ENCODE peak calls at places on chromosome 11, in four cellular contexts. One of them, this sample, is unnamed.

GRCh38 chr11:79018371-79018849 is 422.4 kb downstream of the TENM4 start:
- DNase-seq in tibial nerve: no peak
- DNase-seq in AG09309: peak
- DNase-seq in iPS DF 6.9: no peak
- DNase-seq in this sample: no peak

GRCh38 chr11:35367491-35367890 is 51.9 kb downstream of the SLC1A2 start:
- DNase-seq in tibial nerve: no peak
- DNase-seq in AG09309: no peak
- DNase-seq in iPS DF 6.9: no peak
- DNase-seq in this sample: no peak

GRCh38 chr11:118956847-118957469 is 860 bp downstream of the UPK2 start:
- DNase-seq in tibial nerve: no peak
- DNase-seq in AG09309: no peak
- DNase-seq in iPS DF 6.9: no peak
- DNase-seq in this sample: no peak

GRCh38 chr11:86062719-86063118 is 6.2 kb downstream of the PICALM start:
- DNase-seq in tibial nerve: no peak
- DNase-seq in AG09309: no peak
- DNase-seq in iPS DF 6.9: no peak
- DNase-seq in this sample: no peak

GRCh38 chr11:132111781-132112380 is 741.5 kb downstream of the NTM start:
- DNase-seq in tibial nerve: no peak
- DNase-seq in AG09309: peak
- DNase-seq in iPS DF 6.9: no peak
- DNase-seq in this sample: no peak

GRCh38 chr11:128345316-128345715 is 242.0 kb downstream of the ETS1 start:
- DNase-seq in tibial nerve: no peak
- DNase-seq in AG09309: no peak
- DNase-seq in iPS DF 6.9: no peak
- DNase-seq in this sample: no peak

GRCh38 chr11:110081462-110082233 is 11.5 kb upstream of the ZC3H12C start:
- DNase-seq in tibial nerve: no peak
- DNase-seq in AG09309: no peak
- DNase-seq in iPS DF 6.9: no peak
- DNase-seq in this sample: no peak

GRCh38 chr11:130449996-130450419 is 1.6 kb downstream of the ADAMTS15 start:
- DNase-seq in tibial nerve: peak
- DNase-seq in AG09309: no peak
- DNase-seq in iPS DF 6.9: peak
- DNase-seq in this sample: no peak

GRCh38 chr11:129239207-129239606 is 47.1 kb upstream of the ARHGAP32 start:
- DNase-seq in tibial nerve: no peak
- DNase-seq in AG09309: no peak
- DNase-seq in iPS DF 6.9: no peak
- DNase-seq in this sample: no peak

GRCh38 chr11:131671320-131671719 is 300.9 kb downstream of the NTM start:
- DNase-seq in tibial nerve: no peak
- DNase-seq in AG09309: no peak
- DNase-seq in iPS DF 6.9: no peak
- DNase-seq in this sample: no peak

GRCh38 chr11:5280582-5281102 is 10.9 kb upstream of the HBE1 start:
- DNase-seq in tibial nerve: peak
- DNase-seq in AG09309: peak
- DNase-seq in iPS DF 6.9: no peak
- DNase-seq in this sample: peak

GRCh38 chr11:12024314-12024926 is 16.0 kb upstream of the DKK3 start:
- DNase-seq in tibial nerve: no peak
- DNase-seq in AG09309: no peak
- DNase-seq in iPS DF 6.9: no peak
- DNase-seq in this sample: no peak

GRCh38 chr11:121249039-121249663 is 43.4 kb upstream of the SC5D start:
- DNase-seq in tibial nerve: no peak
- DNase-seq in AG09309: no peak
- DNase-seq in iPS DF 6.9: no peak
- DNase-seq in this sample: no peak
- H3K4me3 ChIP-seq in tibial nerve: no peak
- H3K4me3 ChIP-seq in AG09309: no peak
- H3K4me3 ChIP-seq in iPS DF 6.9: no peak
- H3K4me3 ChIP-seq in this sample: no peak

DNA sequence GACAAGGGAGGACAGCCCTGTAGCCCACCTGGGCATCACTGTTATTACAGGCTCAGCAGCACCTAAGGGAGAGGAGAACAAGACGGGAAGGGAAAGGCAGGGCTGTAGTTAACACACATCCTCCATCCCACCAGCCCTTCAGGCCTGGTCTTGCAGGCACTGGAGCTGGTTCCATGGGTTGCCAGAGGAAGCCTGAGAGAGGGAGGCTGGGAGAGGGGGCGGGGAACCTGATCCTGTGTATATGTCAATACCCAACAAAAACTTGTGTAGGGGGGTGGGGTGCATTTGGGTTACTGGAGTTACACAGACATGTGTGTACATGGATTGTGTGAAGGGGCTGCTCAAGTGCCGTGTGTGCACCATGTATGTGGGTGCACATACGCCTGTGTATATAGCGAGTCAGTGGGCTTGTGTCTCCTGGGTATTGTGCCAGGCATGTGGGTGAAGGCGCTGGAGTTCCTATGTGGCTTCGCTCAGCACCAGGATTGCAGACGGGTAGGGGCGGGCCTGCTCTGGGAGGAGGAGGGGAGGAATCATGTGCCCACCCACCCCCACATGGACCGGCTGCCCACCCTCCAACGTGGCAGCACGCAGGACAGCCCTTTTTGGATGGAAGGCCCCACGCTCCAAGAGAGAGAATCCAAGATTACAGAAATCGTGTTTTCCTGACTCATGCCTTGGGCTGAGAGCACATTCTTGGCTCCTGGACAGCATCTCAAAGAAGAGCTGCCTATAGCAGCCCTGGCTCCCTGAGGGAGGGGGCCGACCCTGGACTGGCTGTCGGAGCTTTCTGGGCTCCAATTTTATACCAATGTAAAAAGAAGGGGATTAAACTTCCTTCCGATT is 4.2 kb upstream of the SERPINH1 start:
- DNase-seq in tibial nerve: peak
- DNase-seq in AG09309: peak
- DNase-seq in iPS DF 6.9: no peak
- DNase-seq in this sample: no peak
- H3K4me3 ChIP-seq in tibial nerve: no peak
- H3K4me3 ChIP-seq in AG09309: no peak
- H3K4me3 ChIP-seq in iPS DF 6.9: no peak
- H3K4me3 ChIP-seq in this sample: no peak

GRCh38 chr11:34178422-34178821 is 73.0 kb downstream of the NAT10 start:
- DNase-seq in tibial nerve: no peak
- DNase-seq in AG09309: no peak
- DNase-seq in iPS DF 6.9: no peak
- DNase-seq in this sample: no peak

GRCh38 chr11:34176980-34177319 is 71.5 kb downstream of the NAT10 start:
- DNase-seq in tibial nerve: no peak
- DNase-seq in AG09309: no peak
- DNase-seq in iPS DF 6.9: no peak
- DNase-seq in this sample: no peak

GRCh38 chr11:34175284-34176019 is 70.0 kb downstream of the NAT10 start:
- DNase-seq in tibial nerve: no peak
- DNase-seq in AG09309: no peak
- DNase-seq in iPS DF 6.9: no peak
- DNase-seq in this sample: no peak

GRCh38 chr11:34173050-34173449 is 67.6 kb downstream of the NAT10 start:
- DNase-seq in tibial nerve: no peak
- DNase-seq in AG09309: no peak
- DNase-seq in iPS DF 6.9: no peak
- DNase-seq in this sample: no peak

GRCh38 chr11:34174411-34175041 is 69.1 kb downstream of the NAT10 start:
- DNase-seq in tibial nerve: peak
- DNase-seq in AG09309: no peak
- DNase-seq in iPS DF 6.9: no peak
- DNase-seq in this sample: peak
- H3K4me3 ChIP-seq in tibial nerve: no peak
- H3K4me3 ChIP-seq in AG09309: peak
- H3K4me3 ChIP-seq in iPS DF 6.9: peak
- H3K4me3 ChIP-seq in this sample: no peak

DNA sequence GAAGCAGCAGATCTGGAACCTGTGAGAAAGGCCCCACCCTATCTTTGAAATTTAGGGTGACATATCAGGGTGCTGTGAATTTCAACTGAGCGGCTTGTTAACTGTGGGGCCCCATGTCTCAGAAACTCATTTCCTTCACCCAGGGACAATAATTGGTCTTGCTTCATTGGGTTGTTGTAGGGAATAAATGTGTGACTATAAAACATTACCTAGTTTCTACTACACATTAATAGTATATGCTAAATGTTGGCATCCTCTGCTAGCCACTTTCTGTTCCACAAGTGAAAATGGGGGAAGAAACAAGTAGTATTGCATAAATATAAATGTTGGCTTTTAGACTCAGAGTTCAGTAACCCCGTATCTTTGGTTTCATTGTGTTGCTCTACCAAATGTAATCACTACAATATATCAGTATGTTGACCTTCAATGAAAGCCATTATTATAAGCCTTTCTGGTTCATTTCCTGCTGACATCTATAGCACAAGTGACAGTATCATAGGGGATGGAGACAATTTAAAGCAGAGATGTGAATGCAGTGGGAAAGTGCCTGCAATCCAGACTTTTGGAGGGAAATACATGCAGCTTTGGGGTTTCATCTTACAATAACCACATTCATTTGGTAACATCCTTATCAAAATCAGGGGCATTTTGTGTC is 905.5 kb upstream of the RAG2 start:
- DNase-seq in tibial nerve: no peak
- DNase-seq in AG09309: no peak
- DNase-seq in iPS DF 6.9: no peak
- DNase-seq in this sample: no peak
- H3K4me3 ChIP-seq in tibial nerve: no peak
- H3K4me3 ChIP-seq in AG09309: no peak
- H3K4me3 ChIP-seq in iPS DF 6.9: no peak
- H3K4me3 ChIP-seq in this sample: no peak

GRCh38 chr11:2151500-2152257 is 9.3 kb downstream of the INS start:
- DNase-seq in tibial nerve: peak
- DNase-seq in AG09309: peak
- DNase-seq in iPS DF 6.9: peak
- DNase-seq in this sample: peak
- H3K4me3 ChIP-seq in tibial nerve: no peak
- H3K4me3 ChIP-seq in AG09309: no peak
- H3K4me3 ChIP-seq in iPS DF 6.9: no peak
- H3K4me3 ChIP-seq in this sample: no peak